ENCODE peak calls at places on chromosomes 5 and 9, in eight cellular contexts. Z, U, C, O, E, G, J and P are unnamed samples.

GRCh38 chr9:133944746-133945135 is 47.4 kb downstream of the VAV2 start:
- DNase-seq in Z (no peak), U (no peak), C (peak; percentile 90), O (no peak), E (no peak), G (no peak), J (peak; percentile 72), P (peak; percentile 31)

GRCh38 chr9:70133253-70134208 is 89.9 kb downstream of the MAMDC2 start:
- DNase-seq in Z (no peak), U (no peak), C (no peak), O (peak; percentile 45), E (no peak), G (no peak), J (peak; percentile 28), P (peak; percentile 93)

GRCh38 chr5:66684663-66685062 is 88.5 kb downstream of the MAST4 start:
- DNase-seq in Z (no peak), U (no peak), C (no peak), O (no peak), E (no peak), G (no peak), J (no peak), P (no peak)

GRCh38 chr5:151092750-151093149 is 11.9 kb upstream of the TNIP1 start:
- DNase-seq in Z (no peak), U (no peak), C (peak; percentile 88), O (peak; percentile 69), E (no peak), G (no peak), J (no peak), P (no peak)

GRCh38 chr5:147188200-147189108 is 46.4 kb upstream of the STK32A start:
- DNase-seq in Z (peak; percentile 76), U (peak; percentile 4), C (peak; percentile 55), O (no peak), E (peak; percentile 62), G (peak; percentile 84), J (peak; percentile 71), P (peak; percentile 80)

GRCh38 chr5:88556415-88556814 is 287.8 kb upstream of the TMEM161B start:
- DNase-seq in Z (no peak), U (no peak), C (no peak), O (no peak), E (no peak), G (no peak), J (no peak), P (no peak)

GRCh38 chr5:115374057-115374775 is 77.8 kb upstream of the CCDC112 start:
- DNase-seq in Z (no peak), U (no peak), C (peak; percentile 24), O (no peak), E (no peak), G (no peak), J (no peak), P (no peak)

GRCh38 chr9:129253820-129254381 is 75.8 kb upstream of the IER5L start:
- DNase-seq in Z (no peak), U (no peak), C (no peak), O (no peak), E (no peak), G (no peak), J (no peak), P (no peak)

GRCh38 chr9:132183715-132184114 is 21.9 kb downstream of the NTNG2 start:
- DNase-seq in Z (no peak), U (no peak), C (no peak), O (no peak), E (no peak), G (no peak), J (no peak), P (no peak)

GRCh38 chr9:24832307-24832706 is 286.6 kb upstream of the IZUMO3 start:
- DNase-seq in Z (no peak), U (no peak), C (no peak), O (no peak), E (peak; percentile 34), G (no peak), J (no peak), P (peak; percentile 24)

GRCh38 chr5:68176802-68177479 is 38.6 kb upstream of the PIK3R1 start:
- DNase-seq in Z (peak; percentile 6), U (no peak), C (no peak), O (no peak), E (no peak), G (no peak), J (no peak), P (no peak)

GRCh38 chr5:127886141-127886540 is 182.9 kb downstream of the CCDC192 start:
- DNase-seq in Z (no peak), U (no peak), C (no peak), O (no peak), E (no peak), G (no peak), J (no peak), P (no peak)

GRCh38 chr9:20532584-20532983 is 89.7 kb downstream of the MLLT3 start:
- DNase-seq in Z (no peak), U (no peak), C (no peak), O (no peak), E (no peak), G (no peak), J (no peak), P (peak; percentile 54)